ENCODE peak calls at places on chromosome 15, in eight cellular contexts. One of them, this sample, is unnamed.

GRCh38 chr15:28094732-28095521 is 4.2 kb downstream of the OCA2 start:
- DNase-seq in K562: no peak
- DNase-seq in Ammon's horn: no peak
- DNase-seq in amniotic stem cell: no peak
- DNase-seq in activated naive CD4-positive, alpha-beta T cell: no peak
- DNase-seq in NCI-H187 treated with DMSO at 0.1 percent for 48 hours: no peak
- DNase-seq in NCI-H510A treated with DMSO at 0.1 percent for 48 hours: no peak
- DNase-seq in kidney tubule cell: peak
- DNase-seq in this sample: no peak

GRCh38 chr15:29724026-29724425 is 98.2 kb downstream of the TJP1 start:
- DNase-seq in amniotic stem cell: no peak
- DNase-seq in Ammon's horn: no peak
- DNase-seq in kidney tubule cell: no peak
- DNase-seq in NCI-H187 treated with DMSO at 0.1 percent for 48 hours: no peak
- DNase-seq in NCI-H510A treated with DMSO at 0.1 percent for 48 hours: no peak
- DNase-seq in K562: no peak
- DNase-seq in activated naive CD4-positive, alpha-beta T cell: no peak
- DNase-seq in this sample: no peak

GRCh38 chr15:51341366-51342248 is at the start of gene GLDN:
- DNase-seq in activated naive CD4-positive, alpha-beta T cell: no peak
- DNase-seq in amniotic stem cell: no peak
- DNase-seq in Ammon's horn: peak
- DNase-seq in kidney tubule cell: no peak
- DNase-seq in K562: no peak
- DNase-seq in NCI-H510A treated with DMSO at 0.1 percent for 48 hours: peak
- DNase-seq in NCI-H187 treated with DMSO at 0.1 percent for 48 hours: no peak
- DNase-seq in this sample: peak

GRCh38 chr15:43376017-43376705 is 5.3 kb downstream of the TUBGCP4 start:
- DNase-seq in amniotic stem cell: no peak
- DNase-seq in Ammon's horn: peak
- DNase-seq in NCI-H187 treated with DMSO at 0.1 percent for 48 hours: no peak
- DNase-seq in NCI-H510A treated with DMSO at 0.1 percent for 48 hours: peak
- DNase-seq in K562: peak
- DNase-seq in activated naive CD4-positive, alpha-beta T cell: no peak
- DNase-seq in kidney tubule cell: peak
- DNase-seq in this sample: no peak

GRCh38 chr15:33145447-33145846 is 49.1 kb downstream of the FMN1 start:
- DNase-seq in activated naive CD4-positive, alpha-beta T cell: no peak
- DNase-seq in K562: no peak
- DNase-seq in Ammon's horn: no peak
- DNase-seq in NCI-H510A treated with DMSO at 0.1 percent for 48 hours: peak
- DNase-seq in amniotic stem cell: no peak
- DNase-seq in NCI-H187 treated with DMSO at 0.1 percent for 48 hours: peak
- DNase-seq in kidney tubule cell: no peak
- DNase-seq in this sample: no peak

GRCh38 chr15:100861511-100861991 is 18.1 kb upstream of the ALDH1A3 start:
- DNase-seq in NCI-H510A treated with DMSO at 0.1 percent for 48 hours: no peak
- DNase-seq in amniotic stem cell: no peak
- DNase-seq in NCI-H187 treated with DMSO at 0.1 percent for 48 hours: no peak
- DNase-seq in kidney tubule cell: no peak
- DNase-seq in Ammon's horn: peak
- DNase-seq in activated naive CD4-positive, alpha-beta T cell: no peak
- DNase-seq in K562: no peak
- DNase-seq in this sample: peak

GRCh38 chr15:51752918-51753317 is 1.5 kb downstream of the TMOD2 start:
- DNase-seq in amniotic stem cell: no peak
- DNase-seq in NCI-H187 treated with DMSO at 0.1 percent for 48 hours: no peak
- DNase-seq in activated naive CD4-positive, alpha-beta T cell: no peak
- DNase-seq in Ammon's horn: peak
- DNase-seq in kidney tubule cell: no peak
- DNase-seq in K562: no peak
- DNase-seq in NCI-H510A treated with DMSO at 0.1 percent for 48 hours: no peak
- DNase-seq in this sample: no peak

GRCh38 chr15:43529587-43530345 is 12.4 kb downstream of the MAP1A start:
- DNase-seq in activated naive CD4-positive, alpha-beta T cell: no peak
- DNase-seq in amniotic stem cell: no peak
- DNase-seq in kidney tubule cell: peak
- DNase-seq in NCI-H510A treated with DMSO at 0.1 percent for 48 hours: no peak
- DNase-seq in K562: no peak
- DNase-seq in NCI-H187 treated with DMSO at 0.1 percent for 48 hours: no peak
- DNase-seq in Ammon's horn: no peak
- DNase-seq in this sample: no peak

GRCh38 chr15:70323111-70323851 is 225.6 kb upstream of the TLE3 start:
- DNase-seq in kidney tubule cell: no peak
- DNase-seq in amniotic stem cell: no peak
- DNase-seq in Ammon's horn: no peak
- DNase-seq in activated naive CD4-positive, alpha-beta T cell: no peak
- DNase-seq in NCI-H187 treated with DMSO at 0.1 percent for 48 hours: peak
- DNase-seq in K562: no peak
- DNase-seq in NCI-H510A treated with DMSO at 0.1 percent for 48 hours: peak
- DNase-seq in this sample: peak

GRCh38 chr15:56824174-56824573 is 90.9 kb upstream of the ZNF280D start:
- DNase-seq in NCI-H510A treated with DMSO at 0.1 percent for 48 hours: no peak
- DNase-seq in kidney tubule cell: no peak
- DNase-seq in Ammon's horn: no peak
- DNase-seq in amniotic stem cell: no peak
- DNase-seq in NCI-H187 treated with DMSO at 0.1 percent for 48 hours: no peak
- DNase-seq in activated naive CD4-positive, alpha-beta T cell: no peak
- DNase-seq in K562: no peak
- DNase-seq in this sample: no peak